ENCODE peak calls at places on chromosome X, in five cellular contexts. P is Kasumi-1, Z is renal cortical epithelial cell, G is neural crest cell, F is cerebellum. Y is an unnamed sample.

GRCh38 chrX:1239681-1240142 is 27.3 kb upstream of the CRLF2 start:
- DNase-seq in P (peak), Z (no peak), G (no peak), F (no peak), Y (no peak)

GRCh38 chrX:129115104-129115503 is 408.2 kb downstream of the SMARCA1 start:
- DNase-seq in P (peak), Z (peak), G (peak), F (no peak), Y (no peak)

GRCh38 chrX:51893931-51894696 is 691 bp downstream of the MAGED1 start:
- DNase-seq in P (peak), Z (no peak), G (peak), F (peak), Y (peak)

GRCh38 chrX:9706426-9706825 is 59.2 kb downstream of the GPR143 start:
- DNase-seq in P (no peak), Z (no peak), G (no peak), F (no peak), Y (no peak)

GRCh38 chrX:119343856-119344255 is 55.3 kb upstream of the SLC25A43 start:
- DNase-seq in P (no peak), Z (peak), G (no peak), F (no peak), Y (no peak)

GRCh38 chrX:150683536-150684146 is 9.6 kb upstream of the MTMR1 start:
- DNase-seq in P (peak), Z (peak), G (no peak), F (no peak), Y (no peak)

GRCh38 chrX:115582035-115582870 is 21.3 kb downstream of the PLS3 start:
- DNase-seq in P (no peak), Z (peak), G (no peak), F (no peak), Y (no peak)

GRCh38 chrX:150680974-150681373 is 12.2 kb upstream of the MTMR1 start:
- DNase-seq in P (no peak), Z (peak), G (no peak), F (peak), Y (peak)

GRCh38 chrX:153780678-153781427 is at the start of gene SRPK3:
- DNase-seq in P (no peak), Z (no peak), G (no peak), F (no peak), Y (no peak)

GRCh38 chrX:19698125-19698524 is 182.8 kb upstream of the MAP3K15 start:
- DNase-seq in P (no peak), Z (no peak), G (no peak), F (no peak), Y (peak)

GRCh38 chrX:47900833-47901232 is 64.1 kb downstream of the ZNF81 start:
- DNase-seq in P (peak), Z (no peak), G (no peak), F (no peak), Y (no peak)

GRCh38 chrX:38727668-38728067 is 73.6 kb upstream of the MID1IP1 start:
- DNase-seq in P (no peak), Z (no peak), G (no peak), F (no peak), Y (no peak)

GRCh38 chrX:98459669-98460068 is 1576.0 kb downstream of the RPA4 start:
- DNase-seq in P (no peak), Z (no peak), G (no peak), F (no peak), Y (no peak)

GRCh38 chrX:153477039-153477438 is 6.7 kb upstream of the HAUS7 start:
- DNase-seq in P (no peak), Z (no peak), G (no peak), F (no peak), Y (peak)

GRCh38 chrX:74419861-74420193 is 1.5 kb upstream of the SLC16A2 start:
- DNase-seq in P (peak), Z (no peak), G (no peak), F (peak), Y (no peak)

Y was measured in fibroblast of gingiva.